ENCODE peak calls at places on chromosomes 12 and 14, in four cellular contexts. U is GM12878, J is K562, A is HepG2. L is an unnamed sample.

GRCh38 chr14:72978856-72979255 is 48.0 kb downstream of the ZFYVE1 start:
- DNase-seq in U (no peak), A (no peak), J (no peak), L (no peak)

GRCh38 chr12:24278832-24279231 is 329.4 kb upstream of the SOX5 start:
- DNase-seq in J (no peak), U (no peak), A (no peak), L (no peak)

GRCh38 chr14:79608426-79608825 is 602.9 kb downstream of the DIO2 start:
- DNase-seq in J (no peak), A (no peak), U (no peak), L (no peak)

GRCh38 chr12:46506198-46506597 is 133.6 kb upstream of the SLC38A2 start:
- DNase-seq in U (no peak), J (no peak), A (no peak), L (no peak)

GRCh38 chr14:71348817-71349216 is 441.6 kb downstream of the PCNX1 start:
- DNase-seq in U (no peak), J (no peak), A (no peak), L (no peak)

GRCh38 chr14:61477845-61478438 is 156.6 kb downstream of the PRKCH start:
- DNase-seq in U (no peak), J (no peak), A (no peak), L (no peak)

GRCh38 chr12:75613981-75614380 is 102.6 kb upstream of the KRR1 start:
- DNase-seq in J (no peak), A (no peak), U (no peak), L (no peak)

GRCh38 chr12:89504560-89505346 is 19.8 kb downstream of the GALNT4 start:
- DNase-seq in A (no peak), U (no peak), J (no peak), L (no peak)

GRCh38 chr12:2689879-2690278 is 104.9 kb upstream of the FKBP4 start:
- DNase-seq in A (no peak), J (no peak), U (no peak), L (no peak)

GRCh38 chr14:81801921-81802320 is 268.3 kb upstream of the SEL1L start:
- DNase-seq in J (no peak), U (no peak), A (no peak), L (no peak)

GRCh38 chr12:78005094-78005492 is 174.4 kb downstream of the NAV3 start:
- DNase-seq in A (no peak), U (no peak), J (no peak), L (no peak)

GRCh38 chr14:34722723-34723545 is 8.5 kb upstream of the CFL2 start:
- DNase-seq in A (peak; percentile 71), U (no peak), J (peak; percentile 37), L (peak; percentile 69)

GRCh38 chr12:8482446-8483080 is 26.8 kb downstream of the CLEC6A start:
- DNase-seq in J (no peak), A (no peak), U (no peak), L (no peak)

GRCh38 chr12:11941601-11942360 is 129.0 kb upstream of the BCL2L14 start:
- DNase-seq in J (no peak), A (no peak), U (no peak), L (no peak)

GRCh38 chr12:132154941-132155770 is 10.9 kb downstream of the NOC4L start:
- DNase-seq in J (no peak), A (no peak), U (no peak), L (no peak)

GRCh38 chr12:18135509-18135908 is 45.5 kb upstream of the RERGL start:
- DNase-seq in U (no peak), A (no peak), J (no peak), L (no peak)

GRCh38 chr14:77266336-77266735 is 4.7 kb downstream of the NGB start:
- DNase-seq in U (no peak), J (no peak), A (no peak), L (no peak)

GRCh38 chr14:77267937-77268699 is 2.9 kb downstream of the NGB start:
- DNase-seq in U (no peak), J (no peak), A (no peak), L (no peak)

GRCh38 chr14:77270361-77271112 is 469 bp downstream of the NGB start:
- DNase-seq in J (no peak), A (no peak), U (no peak), L (no peak)

GRCh38 chr14:77271113-77271710 is at the start of gene NGB:
- DNase-seq in J (no peak), U (no peak), A (no peak), L (no peak)

DNA sequence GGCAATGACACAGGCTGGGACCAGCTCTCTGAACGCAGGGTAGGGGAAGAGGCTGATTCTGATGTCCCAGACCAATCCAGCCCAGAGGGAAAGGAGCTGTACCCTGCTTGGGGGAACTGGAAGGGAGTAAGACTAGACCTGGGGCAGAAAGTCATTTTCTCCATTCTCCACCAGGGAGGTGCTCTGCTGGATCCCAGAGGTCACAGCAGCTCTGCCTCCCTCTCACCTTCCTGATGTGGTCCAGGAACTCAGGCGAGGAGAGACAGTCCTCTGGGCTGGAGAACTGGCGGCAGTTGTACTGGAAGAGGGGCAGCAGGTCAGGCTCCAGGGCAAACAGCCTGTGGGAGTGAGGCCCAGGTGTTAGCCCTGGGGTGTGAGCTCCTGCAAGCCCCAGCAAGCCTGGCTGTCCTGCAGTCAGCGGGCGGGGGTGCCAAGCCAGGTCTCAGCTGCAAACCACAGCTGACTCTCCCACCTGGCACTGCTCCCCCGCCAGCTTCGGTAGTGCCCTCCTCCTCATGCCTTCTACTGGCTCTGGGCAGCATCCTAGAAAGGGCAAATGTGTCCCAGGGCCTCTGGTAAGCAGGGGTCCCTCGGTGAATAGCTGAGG is 1.9 kb downstream of the NGB start:
- DNase-seq in U (no peak), A (no peak), J (no peak), L (no peak)
- TF ChIP-seq TARDBP in U (no peak), A (no peak), J (no peak), L (no peak)

DNA sequence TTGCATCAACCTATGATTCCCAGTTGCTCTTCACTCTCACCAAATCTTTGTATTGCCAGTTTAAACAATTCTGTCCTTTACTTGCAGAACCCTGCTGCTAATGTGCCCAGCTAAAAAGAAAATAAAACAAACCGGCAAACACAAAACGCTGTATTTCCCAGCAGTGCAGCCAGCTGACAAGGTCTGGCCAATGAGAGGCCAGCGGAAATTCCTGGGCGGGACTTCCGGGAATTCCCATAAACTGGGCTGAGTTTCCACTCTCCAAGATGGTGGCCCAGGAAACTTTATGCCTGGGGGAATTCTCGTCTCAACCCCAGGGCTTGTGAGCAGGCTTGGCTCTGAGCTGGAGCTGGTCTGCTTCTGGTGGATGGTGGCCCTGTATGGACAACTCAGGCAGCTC is 807.3 kb upstream of the TMEM132C start:
- DNase-seq in A (no peak), U (no peak), J (peak; percentile 14), L (peak; percentile 9)
- TF ChIP-seq BHLHE40 in A (no peak), U (no peak), J (no peak), L (no peak)

GRCh38 chr12:59904874-59905521 is 309.2 kb downstream of the SLC16A7 start:
- DNase-seq in U (no peak), A (no peak), J (no peak), L (no peak)
- TF ChIP-seq TARDBP in U (no peak), A (no peak), J (no peak), L (no peak)

GRCh38 chr12:94889512-94890210 is 113.8 kb downstream of the NDUFA12 start:
- DNase-seq in A (no peak), J (no peak), U (no peak), L (no peak)
- TF ChIP-seq BHLHE40 in A (no peak), J (no peak), U (no peak), L (no peak)

GRCh38 chr12:110536834-110537604 is 34.9 kb downstream of the RAD9B start:
- DNase-seq in A (no peak), J (no peak), U (no peak), L (no peak)

GRCh38 chr12:110543252-110543959 is 39.7 kb downstream of the PPTC7 start:
- DNase-seq in J (no peak), U (peak; percentile 90), A (no peak), L (no peak)

GRCh38 chr12:110537605-110538409 is 35.7 kb downstream of the RAD9B start:
- DNase-seq in A (no peak), J (no peak), U (no peak), L (no peak)

GRCh38 chr12:110538869-110539622 is 36.9 kb downstream of the RAD9B start:
- DNase-seq in A (no peak), J (no peak), U (no peak), L (no peak)

DNA sequence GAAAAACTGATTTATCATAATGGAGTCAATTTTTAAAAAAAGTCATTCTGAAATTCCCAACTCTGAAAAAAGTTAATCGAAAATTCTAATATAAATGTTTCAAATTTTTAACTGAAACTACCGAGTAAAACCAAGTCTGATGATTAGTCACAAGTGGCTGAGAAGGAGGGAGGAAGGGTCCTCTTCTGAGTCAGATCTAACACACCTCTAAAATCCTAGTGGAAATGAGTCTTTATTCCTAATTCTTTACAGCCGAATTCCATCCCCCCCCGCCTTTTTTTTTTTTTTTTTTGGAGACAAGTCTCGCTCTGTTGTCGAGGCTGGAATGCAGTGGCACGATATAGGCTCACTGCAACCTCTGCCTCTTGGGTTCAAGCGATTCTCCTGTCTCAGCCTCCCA is 37.9 kb downstream of the RAD9B start:
- DNase-seq in J (no peak), A (no peak), U (no peak), L (no peak)
- TF ChIP-seq TARDBP in J (no peak), A (no peak), U (no peak), L (no peak)

GRCh38 chr14:75399819-75400678 is 27.8 kb upstream of the JDP2 start:
- DNase-seq in J (no peak), U (no peak), A (no peak), L (no peak)
- TF ChIP-seq BHLHE40 in J (no peak), U (no peak), A (no peak), L (no peak)

DNA sequence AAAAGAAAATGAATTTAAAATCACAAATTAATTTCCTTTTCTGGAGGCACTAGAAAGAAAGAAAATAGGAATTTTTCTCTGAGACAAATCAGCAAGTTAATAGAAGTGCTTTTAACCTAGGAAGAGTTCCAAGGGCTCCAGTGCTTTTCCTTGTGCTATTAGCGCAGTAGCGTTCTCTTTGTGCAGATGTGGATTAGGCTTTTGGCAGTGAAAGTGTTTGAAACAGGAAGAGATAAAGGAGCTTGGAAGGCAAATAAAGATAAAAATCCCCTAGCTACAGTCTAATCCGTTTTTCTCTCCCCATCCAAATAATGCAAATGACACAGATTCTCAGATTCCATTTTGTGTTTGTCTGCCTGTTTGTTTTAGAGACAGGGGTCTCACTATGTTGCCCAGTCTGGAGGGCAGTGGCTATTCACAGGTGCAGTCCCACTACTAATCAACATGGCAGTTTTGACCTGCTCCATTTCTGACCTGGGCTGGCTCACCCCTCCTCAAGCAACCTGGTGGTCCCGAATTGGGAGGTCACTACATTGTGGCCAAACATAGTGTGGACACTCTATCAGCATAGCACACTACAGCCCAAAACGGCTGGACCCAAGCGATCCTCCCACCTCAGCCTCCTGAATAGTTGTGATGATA is 166.1 kb downstream of the PAWR start:
- DNase-seq in A (no peak), U (no peak), J (no peak), L (no peak)
- TF ChIP-seq TARDBP in A (no peak), U (no peak), J (no peak), L (no peak)

GRCh38 chr12:49111206-49111605 is 559 bp upstream of the LMBR1L start:
- DNase-seq in U (no peak), J (no peak), A (no peak), L (no peak)

GRCh38 chr12:49109631-49110172 is 945 bp downstream of the LMBR1L start:
- DNase-seq in U (no peak), J (no peak), A (no peak), L (no peak)

GRCh38 chr12:49110191-49111155 is at the start of gene LMBR1L:
- DNase-seq in J (peak; percentile 99), U (peak; percentile 93), A (peak; percentile 97), L (peak; percentile 98)

GRCh38 chr12:49105504-49106120 is 5.0 kb downstream of the LMBR1L start:
- DNase-seq in A (no peak), J (no peak), U (no peak), L (no peak)

GRCh38 chr12:49108958-49109404 is 1.7 kb downstream of the LMBR1L start:
- DNase-seq in U (no peak), J (no peak), A (peak; percentile 23), L (no peak)
- TF ChIP-seq BHLHE40 in U (no peak), J (no peak), A (no peak), L (no peak)

L was measured in HEK293T.